ENCODE peak calls at places on chromosome 12, in ten cellular contexts. One of them, this sample, is unnamed. For H3K4me1, the result is how much of the 10 kb centered on the place peaks cover.

GRCh38 chr12:79668113-79668512 is 22.7 kb downstream of the PAWR start:
- DNase-seq in right lobe of liver: no peak
- DNase-seq in esophagus muscularis mucosa: no peak
- DNase-seq in tibial nerve: no peak
- DNase-seq in gastrocnemius medialis: no peak
- DNase-seq in stomach: no peak
- DNase-seq in transverse colon: no peak
- DNase-seq in A549: no peak
- DNase-seq in sigmoid colon: no peak
- DNase-seq in H1: no peak
- DNase-seq in this sample: no peak

GRCh38 chr12:106586803-106587684 is 4.2 kb downstream of the RFX4 start:
- DNase-seq in stomach: no peak
- DNase-seq in sigmoid colon: no peak
- DNase-seq in A549: peak
- DNase-seq in esophagus muscularis mucosa: peak
- DNase-seq in right lobe of liver: no peak
- DNase-seq in gastrocnemius medialis: no peak
- DNase-seq in H1: no peak
- DNase-seq in tibial nerve: no peak
- DNase-seq in transverse colon: no peak
- DNase-seq in this sample: no peak

GRCh38 chr12:132393245-132393795 is 63.9 kb upstream of the GALNT9 start:
- DNase-seq in stomach: no peak
- DNase-seq in H1: no peak
- DNase-seq in transverse colon: peak
- DNase-seq in right lobe of liver: no peak
- DNase-seq in sigmoid colon: peak
- DNase-seq in gastrocnemius medialis: no peak
- DNase-seq in tibial nerve: no peak
- DNase-seq in A549: peak
- DNase-seq in esophagus muscularis mucosa: no peak
- DNase-seq in this sample: no peak

GRCh38 chr12:75738486-75738885 is 227.1 kb upstream of the KRR1 start:
- DNase-seq in transverse colon: no peak
- DNase-seq in sigmoid colon: no peak
- DNase-seq in esophagus muscularis mucosa: no peak
- DNase-seq in tibial nerve: no peak
- DNase-seq in A549: no peak
- DNase-seq in right lobe of liver: no peak
- DNase-seq in H1: no peak
- DNase-seq in gastrocnemius medialis: no peak
- DNase-seq in stomach: no peak
- DNase-seq in this sample: no peak

GRCh38 chr12:121296618-121297476 is at the start of gene CAMKK2:
- DNase-seq in A549: peak
- DNase-seq in H1: peak
- DNase-seq in tibial nerve: peak
- DNase-seq in sigmoid colon: peak
- DNase-seq in stomach: peak
- DNase-seq in right lobe of liver: peak
- DNase-seq in gastrocnemius medialis: peak
- DNase-seq in transverse colon: peak
- DNase-seq in esophagus muscularis mucosa: peak
- DNase-seq in this sample: peak

GRCh38 chr12:55715169-55715764 is 579 bp upstream of the BLOC1S1 start:
- DNase-seq in transverse colon: no peak
- DNase-seq in H1: no peak
- DNase-seq in stomach: no peak
- DNase-seq in tibial nerve: no peak
- DNase-seq in gastrocnemius medialis: no peak
- DNase-seq in right lobe of liver: no peak
- DNase-seq in esophagus muscularis mucosa: no peak
- DNase-seq in A549: no peak
- DNase-seq in sigmoid colon: peak
- DNase-seq in this sample: no peak

GRCh38 chr12:39441963-39442894 is 691 bp downstream of the KIF21A start:
- DNase-seq in gastrocnemius medialis: peak
- DNase-seq in esophagus muscularis mucosa: no peak
- DNase-seq in stomach: peak
- DNase-seq in H1: no peak
- DNase-seq in right lobe of liver: peak
- DNase-seq in tibial nerve: peak
- DNase-seq in transverse colon: no peak
- DNase-seq in A549: peak
- DNase-seq in sigmoid colon: peak
- DNase-seq in this sample: peak

GRCh38 chr12:63150255-63151060 is 543 bp downstream of the AVPR1A start:
- DNase-seq in right lobe of liver: peak
- DNase-seq in esophagus muscularis mucosa: no peak
- DNase-seq in stomach: no peak
- DNase-seq in H1: peak
- DNase-seq in sigmoid colon: no peak
- DNase-seq in A549: peak
- DNase-seq in tibial nerve: no peak
- DNase-seq in transverse colon: no peak
- DNase-seq in gastrocnemius medialis: no peak
- DNase-seq in this sample: no peak

GRCh38 chr12:93870020-93870795 is 193.0 kb downstream of the CRADD start:
- DNase-seq in stomach: no peak
- DNase-seq in sigmoid colon: no peak
- DNase-seq in transverse colon: no peak
- DNase-seq in tibial nerve: no peak
- DNase-seq in right lobe of liver: no peak
- DNase-seq in esophagus muscularis mucosa: peak
- DNase-seq in A549: no peak
- DNase-seq in H1: no peak
- DNase-seq in gastrocnemius medialis: no peak
- DNase-seq in this sample: no peak

GRCh38 chr12:93876360-93876759 is 199.2 kb downstream of the CRADD start:
- DNase-seq in transverse colon: no peak
- DNase-seq in H1: no peak
- DNase-seq in sigmoid colon: no peak
- DNase-seq in right lobe of liver: no peak
- DNase-seq in tibial nerve: no peak
- DNase-seq in A549: no peak
- DNase-seq in esophagus muscularis mucosa: no peak
- DNase-seq in stomach: no peak
- DNase-seq in gastrocnemius medialis: no peak
- DNase-seq in this sample: no peak

GRCh38 chr12:93875157-93875556 is 198.0 kb downstream of the CRADD start:
- DNase-seq in stomach: no peak
- DNase-seq in right lobe of liver: no peak
- DNase-seq in H1: no peak
- DNase-seq in transverse colon: no peak
- DNase-seq in A549: no peak
- DNase-seq in sigmoid colon: no peak
- DNase-seq in gastrocnemius medialis: no peak
- DNase-seq in esophagus muscularis mucosa: no peak
- DNase-seq in tibial nerve: no peak
- DNase-seq in this sample: no peak

GRCh38 chr12:93877446-93877845 is 200.3 kb downstream of the CRADD start:
- DNase-seq in A549: no peak
- DNase-seq in tibial nerve: no peak
- DNase-seq in transverse colon: no peak
- DNase-seq in right lobe of liver: no peak
- DNase-seq in esophagus muscularis mucosa: peak
- DNase-seq in sigmoid colon: no peak
- DNase-seq in gastrocnemius medialis: no peak
- DNase-seq in H1: no peak
- DNase-seq in stomach: no peak
- DNase-seq in this sample: no peak

DNA sequence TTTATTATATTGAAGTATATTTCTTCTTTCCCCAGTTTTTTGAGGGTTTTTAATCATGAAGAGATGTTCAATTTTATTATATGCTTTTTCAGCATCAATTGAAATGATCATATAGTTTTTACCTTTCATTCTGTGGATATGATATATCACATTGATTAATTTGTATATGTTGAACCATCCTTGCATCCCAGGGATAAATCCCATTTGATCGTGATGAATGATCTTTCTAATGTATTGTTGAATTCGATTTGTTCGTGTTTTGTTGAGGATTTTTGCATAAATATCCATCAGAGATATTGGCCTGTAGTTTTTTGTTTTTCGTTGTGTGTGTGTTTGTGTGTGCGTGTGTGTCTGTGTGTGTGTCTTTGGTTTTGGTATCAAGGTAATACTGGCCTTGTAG is 196.4 kb downstream of the CRADD start:
- DNase-seq in right lobe of liver: no peak
- DNase-seq in H1: no peak
- DNase-seq in tibial nerve: no peak
- DNase-seq in sigmoid colon: no peak
- DNase-seq in esophagus muscularis mucosa: no peak
- DNase-seq in stomach: no peak
- DNase-seq in A549: no peak
- DNase-seq in transverse colon: no peak
- DNase-seq in gastrocnemius medialis: no peak
- DNase-seq in this sample: no peak
- TF ChIP-seq POLR2A in right lobe of liver: no peak
- TF ChIP-seq POLR2A in H1: no peak
- TF ChIP-seq POLR2A in tibial nerve: no peak
- TF ChIP-seq POLR2A in sigmoid colon: no peak
- TF ChIP-seq POLR2A in esophagus muscularis mucosa: no peak
- TF ChIP-seq POLR2A in stomach: no peak
- TF ChIP-seq POLR2A in A549: no peak
- TF ChIP-seq POLR2A in transverse colon: no peak
- TF ChIP-seq POLR2A in gastrocnemius medialis: no peak
- TF ChIP-seq POLR2A in this sample: no peak

GRCh38 chr12:11666131-11666530 is 16.7 kb downstream of the ETV6 start:
- DNase-seq in stomach: no peak
- DNase-seq in transverse colon: no peak
- DNase-seq in tibial nerve: no peak
- DNase-seq in gastrocnemius medialis: no peak
- DNase-seq in right lobe of liver: no peak
- DNase-seq in A549: no peak
- DNase-seq in esophagus muscularis mucosa: no peak
- DNase-seq in sigmoid colon: no peak
- DNase-seq in H1: no peak
- DNase-seq in this sample: no peak

GRCh38 chr12:11667159-11667558 is 17.7 kb downstream of the ETV6 start:
- DNase-seq in tibial nerve: no peak
- DNase-seq in H1: no peak
- DNase-seq in right lobe of liver: no peak
- DNase-seq in transverse colon: no peak
- DNase-seq in gastrocnemius medialis: no peak
- DNase-seq in A549: no peak
- DNase-seq in esophagus muscularis mucosa: no peak
- DNase-seq in stomach: no peak
- DNase-seq in sigmoid colon: no peak
- DNase-seq in this sample: no peak

GRCh38 chr12:11668611-11669010 is 19.1 kb downstream of the ETV6 start:
- DNase-seq in gastrocnemius medialis: no peak
- DNase-seq in H1: no peak
- DNase-seq in A549: no peak
- DNase-seq in esophagus muscularis mucosa: no peak
- DNase-seq in right lobe of liver: no peak
- DNase-seq in transverse colon: no peak
- DNase-seq in sigmoid colon: no peak
- DNase-seq in stomach: no peak
- DNase-seq in tibial nerve: no peak
- DNase-seq in this sample: no peak

GRCh38 chr12:11664101-11664500 is 14.6 kb downstream of the ETV6 start:
- DNase-seq in H1: no peak
- DNase-seq in right lobe of liver: no peak
- DNase-seq in sigmoid colon: no peak
- DNase-seq in esophagus muscularis mucosa: no peak
- DNase-seq in gastrocnemius medialis: no peak
- DNase-seq in A549: no peak
- DNase-seq in transverse colon: no peak
- DNase-seq in tibial nerve: no peak
- DNase-seq in stomach: no peak
- DNase-seq in this sample: no peak

DNA sequence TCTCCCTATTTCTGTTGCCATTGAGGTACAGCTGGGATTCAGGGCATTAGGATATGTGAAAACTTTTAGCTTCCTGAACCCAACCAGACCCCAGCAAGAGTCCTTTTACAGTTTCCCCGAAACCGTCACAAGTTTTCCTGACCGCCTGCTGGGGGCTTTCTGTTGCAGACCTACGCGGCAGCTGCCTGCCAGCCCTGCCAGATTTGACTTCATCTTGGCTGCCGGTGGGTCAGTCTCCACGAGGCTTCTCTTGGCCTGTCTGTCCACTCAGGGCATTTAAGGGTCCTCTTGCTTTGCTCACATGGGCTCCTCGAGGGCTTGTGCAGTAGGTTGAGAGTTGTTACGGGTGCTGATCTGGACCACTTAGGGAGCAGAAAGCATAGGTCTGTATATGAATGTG is 17.2 kb downstream of the ETV6 start:
- DNase-seq in sigmoid colon: no peak
- DNase-seq in stomach: no peak
- DNase-seq in H1: no peak
- DNase-seq in transverse colon: no peak
- DNase-seq in right lobe of liver: no peak
- DNase-seq in gastrocnemius medialis: no peak
- DNase-seq in A549: no peak
- DNase-seq in esophagus muscularis mucosa: no peak
- DNase-seq in tibial nerve: no peak
- DNase-seq in this sample: no peak
- H3K4me1 ChIP-seq in sigmoid colon: half or more
- H3K4me1 ChIP-seq in stomach: under half
- H3K4me1 ChIP-seq in H1: under half
- H3K4me1 ChIP-seq in transverse colon: under half
- H3K4me1 ChIP-seq in right lobe of liver: under half
- H3K4me1 ChIP-seq in gastrocnemius medialis: under half
- H3K4me1 ChIP-seq in A549: under half
- H3K4me1 ChIP-seq in esophagus muscularis mucosa: half or more
- H3K4me1 ChIP-seq in tibial nerve: under half
- H3K4me1 ChIP-seq in this sample: under half

DNA sequence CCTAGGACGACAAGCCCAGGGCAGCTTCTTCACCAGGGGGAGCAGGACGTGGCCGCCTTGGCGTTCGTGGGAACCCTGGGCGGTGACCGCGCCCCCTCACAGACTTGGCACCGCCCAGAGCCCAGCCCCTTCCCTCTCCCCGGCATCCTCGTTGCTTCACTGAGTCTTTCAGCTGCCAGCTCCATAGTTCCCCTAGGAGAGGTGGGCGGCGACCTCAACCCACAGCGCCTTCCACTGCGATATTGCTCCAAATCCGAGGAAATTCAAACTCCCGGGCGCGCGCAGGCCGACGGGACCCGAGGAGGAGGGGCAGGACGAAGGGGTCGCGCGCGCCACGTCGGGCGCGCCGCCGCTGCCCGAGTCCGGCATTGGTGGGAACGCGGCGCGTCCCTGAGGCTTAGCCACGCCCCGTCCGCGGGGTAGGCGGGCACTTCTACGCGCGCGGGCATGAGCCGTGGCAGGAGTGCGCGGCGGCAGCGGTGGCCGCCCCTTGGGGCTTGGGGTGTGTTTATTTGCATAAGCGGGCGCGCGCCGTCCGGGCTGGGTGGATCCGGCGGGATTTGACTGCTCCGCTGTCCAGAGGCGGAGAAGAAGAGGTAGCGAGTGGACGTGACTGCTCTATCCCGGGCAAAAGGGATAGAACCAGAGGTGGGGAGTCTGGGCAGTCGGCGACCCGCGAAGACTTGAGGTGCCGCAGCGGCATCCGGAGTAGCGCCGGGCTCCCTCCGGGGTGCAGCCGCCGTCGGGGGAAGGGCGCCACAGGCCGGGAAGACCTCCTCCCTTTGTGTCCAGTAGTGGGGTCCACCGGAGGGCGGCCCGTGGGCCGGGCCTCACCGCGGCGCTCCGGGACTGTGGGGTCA is at the start of the genes APAF1 and IKBIP:
- DNase-seq in H1: peak
- DNase-seq in right lobe of liver: peak
- DNase-seq in stomach: peak
- DNase-seq in sigmoid colon: peak
- DNase-seq in A549: peak
- DNase-seq in transverse colon: peak
- DNase-seq in tibial nerve: peak
- DNase-seq in esophagus muscularis mucosa: peak
- DNase-seq in gastrocnemius medialis: peak
- DNase-seq in this sample: peak
- TF ChIP-seq POLR2A in H1: no peak
- TF ChIP-seq POLR2A in right lobe of liver: peak
- TF ChIP-seq POLR2A in stomach: no peak
- TF ChIP-seq POLR2A in sigmoid colon: peak
- TF ChIP-seq POLR2A in A549: peak
- TF ChIP-seq POLR2A in transverse colon: peak
- TF ChIP-seq POLR2A in tibial nerve: peak
- TF ChIP-seq POLR2A in esophagus muscularis mucosa: peak
- TF ChIP-seq POLR2A in gastrocnemius medialis: peak
- TF ChIP-seq POLR2A in this sample: peak

DNA sequence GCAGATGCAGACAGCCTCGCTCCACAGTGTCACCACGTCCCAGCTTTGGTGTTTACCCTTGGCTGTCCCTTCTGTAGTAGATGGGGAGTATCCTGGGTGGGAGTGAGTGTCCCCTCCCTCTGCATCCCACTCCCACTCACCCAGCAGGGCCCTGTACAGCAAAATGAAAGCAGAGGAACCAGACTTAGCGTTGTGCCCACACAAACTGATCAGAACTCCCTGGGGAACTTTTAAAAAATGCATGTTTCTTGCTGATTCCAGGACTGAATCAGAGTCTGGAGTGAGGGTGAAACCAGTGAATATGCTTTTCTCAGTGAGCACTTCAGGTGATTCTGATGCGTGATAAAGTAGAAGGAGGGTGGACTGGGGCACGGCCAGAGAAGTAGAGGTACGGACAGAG is 2.9 kb downstream of the ACVRL1 start:
- DNase-seq in transverse colon: no peak
- DNase-seq in tibial nerve: no peak
- DNase-seq in A549: no peak
- DNase-seq in sigmoid colon: peak
- DNase-seq in right lobe of liver: no peak
- DNase-seq in stomach: no peak
- DNase-seq in esophagus muscularis mucosa: no peak
- DNase-seq in gastrocnemius medialis: no peak
- DNase-seq in H1: no peak
- DNase-seq in this sample: no peak
- H3K4me1 ChIP-seq in transverse colon: under half
- H3K4me1 ChIP-seq in tibial nerve: under half
- H3K4me1 ChIP-seq in A549: under half
- H3K4me1 ChIP-seq in sigmoid colon: under half
- H3K4me1 ChIP-seq in right lobe of liver: under half
- H3K4me1 ChIP-seq in stomach: under half
- H3K4me1 ChIP-seq in esophagus muscularis mucosa: half or more
- H3K4me1 ChIP-seq in gastrocnemius medialis: under half
- H3K4me1 ChIP-seq in H1: under half
- H3K4me1 ChIP-seq in this sample: under half